ENCODE peak calls at places on chromosomes 5 and 9, in six cellular contexts. M, I, K, A, W and Q are unnamed samples.

GRCh38 chr5:1670342-1670741 is 129.3 kb downstream of the MRPL36 start:
- DNase-seq in M (no peak), I (no peak), K (no peak), A (no peak), W (no peak), Q (no peak)

GRCh38 chr9:4315582-4316215 is 15.8 kb upstream of the GLIS3 start:
- DNase-seq in M (peak), I (peak), K (peak), A (peak), W (peak), Q (peak)

GRCh38 chr5:117812866-117813265 is 1175.5 kb downstream of the DTWD2 start:
- DNase-seq in M (no peak), I (no peak), K (no peak), A (no peak), W (no peak), Q (no peak)

GRCh38 chr5:1401681-1402096 is 43.6 kb downstream of the SLC6A3 start:
- DNase-seq in M (no peak), I (peak), K (no peak), A (no peak), W (no peak), Q (no peak)

GRCh38 chr5:179313849-179314521 is 31.3 kb downstream of the ADAMTS2 start:
- DNase-seq in M (no peak), I (peak), K (no peak), A (no peak), W (no peak), Q (peak)

GRCh38 chr9:137689745-137690529 is 71.1 kb downstream of the EHMT1 start:
- DNase-seq in M (no peak), I (no peak), K (peak), A (no peak), W (no peak), Q (no peak)

GRCh38 chr5:5523066-5523505 is 100.6 kb downstream of the ICE1 start:
- DNase-seq in M (no peak), I (no peak), K (peak), A (no peak), W (no peak), Q (no peak)

GRCh38 chr9:112844771-112845542 is 45.7 kb downstream of the SLC46A2 start:
- DNase-seq in M (peak), I (peak), K (peak), A (peak), W (peak), Q (peak)

GRCh38 chr5:32014345-32014744 is 159.8 kb downstream of the GOLPH3 start:
- DNase-seq in M (no peak), I (no peak), K (no peak), A (no peak), W (no peak), Q (no peak)

GRCh38 chr5:122253794-122254193 is 58.2 kb upstream of the SNCAIP start:
- DNase-seq in M (no peak), I (no peak), K (no peak), A (no peak), W (no peak), Q (no peak)

GRCh38 chr5:59264641-59265245 is 628.8 kb downstream of the PDE4D start:
- DNase-seq in M (no peak), I (no peak), K (no peak), A (no peak), W (no peak), Q (no peak)